ENCODE peak calls at places on chromosomes 11 and 22, in eight cellular contexts. X is IMR-90, Q is HFFc6, H is lower lobe of right lung, W is OCI-LY7, G is H1, C is AG09309, P is mucosa of descending colon. B is an unnamed sample.
A peak's percentile ranks its signal among the peaks of the same experiment; 100 is the strongest.

GRCh38 chr22:49514211-49514610 is 313.5 kb downstream of the BRD1 start:
- DNase-seq in X (no peak), Q (no peak), H (no peak), W (no peak), G (no peak), C (no peak), P (no peak), B (no peak)

GRCh38 chr22:28835630-28836189 is 35.3 kb upstream of the XBP1 start:
- DNase-seq in X (no peak), Q (no peak), H (no peak), W (no peak), G (no peak), C (no peak), P (no peak), B (no peak)

GRCh38 chr22:35740616-35741015 is 22.9 kb downstream of the APOL5 start:
- DNase-seq in X (no peak), Q (no peak), H (no peak), W (no peak), G (no peak), C (no peak), P (no peak), B (no peak)

GRCh38 chr11:33636104-33636503 is 64.5 kb downstream of the C11orf91 start:
- DNase-seq in X (no peak), Q (peak; percentile 57), H (peak; percentile 56), W (no peak), G (no peak), C (peak; percentile 60), P (no peak), B (no peak)

GRCh38 chr11:19237813-19238212 is 2.9 kb downstream of the E2F8 start:
- DNase-seq in X (no peak), Q (no peak), H (no peak), W (no peak), G (no peak), C (no peak), P (peak; percentile 50), B (no peak)

GRCh38 chr11:67029146-67029545 is 6.2 kb downstream of the SYT12 start:
- DNase-seq in X (peak; percentile 31), Q (no peak), H (no peak), W (no peak), G (no peak), C (no peak), P (no peak), B (no peak)

GRCh38 chr11:122342089-122342749 is 226.2 kb upstream of the BLID start:
- DNase-seq in X (peak; percentile 25), Q (no peak), H (no peak), W (no peak), G (no peak), C (no peak), P (no peak), B (no peak)

GRCh38 chr11:109439684-109440083 is 17.7 kb downstream of the C11orf87 start:
- DNase-seq in X (no peak), Q (no peak), H (no peak), W (no peak), G (no peak), C (no peak), P (no peak), B (no peak)

GRCh38 chr11:57426754-57427691 is at the start of gene SLC43A3:
- DNase-seq in X (peak; percentile 82), Q (peak; percentile 75), H (peak; percentile 80), W (peak; percentile 75), G (peak; percentile 23), C (peak; percentile 75), P (peak; percentile 78), B (peak; percentile 79)

GRCh38 chr11:80593981-80594380 is 1153.2 kb upstream of the TENM4 start:
- DNase-seq in X (peak; percentile 44), Q (no peak), H (no peak), W (no peak), G (no peak), C (no peak), P (no peak), B (no peak)

GRCh38 chr11:95108159-95108611 is 18.5 kb downstream of the ENDOD1 start:
- DNase-seq in X (peak; percentile 34), Q (no peak), H (no peak), W (no peak), G (no peak), C (no peak), P (peak; percentile 38), B (no peak)

DNA sequence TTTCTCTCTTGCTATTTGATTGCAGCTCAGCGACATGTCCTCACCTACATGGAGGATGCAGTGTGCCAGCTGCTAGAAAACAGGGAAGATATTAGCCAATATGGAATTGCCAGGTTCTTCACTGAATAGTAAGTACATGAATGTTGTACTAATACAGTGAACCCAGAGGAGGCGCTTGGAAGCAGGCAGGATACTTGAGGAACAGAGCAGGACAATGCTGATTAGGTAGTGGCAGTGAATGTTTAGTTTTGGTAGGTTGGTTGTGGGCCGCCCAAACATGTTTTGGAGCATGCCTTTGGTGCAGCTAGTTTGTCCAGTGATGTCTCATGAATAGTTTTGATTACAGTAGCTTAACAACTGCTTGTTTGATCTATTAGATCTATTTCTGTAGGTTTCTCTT is 50.6 kb downstream of the CSTPP1 start:
- DNase-seq in X (no peak), Q (no peak), H (no peak), W (no peak), G (no peak), C (no peak), P (no peak), B (no peak)
- TF ChIP-seq CTCF in X (no peak), Q (no peak), H (no peak), W (no peak), G (no peak), C (no peak), P (no peak), B (no peak)

GRCh38 chr22:23125512-23126103 is 16.2 kb downstream of the RSPH14 start:
- DNase-seq in X (no peak), Q (no peak), H (no peak), W (no peak), G (no peak), C (no peak), P (no peak), B (no peak)

GRCh38 chr22:23124611-23125511 is 16.9 kb downstream of the RSPH14 start:
- DNase-seq in X (no peak), Q (no peak), H (no peak), W (no peak), G (no peak), C (no peak), P (no peak), B (no peak)

GRCh38 chr22:23127055-23127756 is 14.6 kb downstream of the RSPH14 start:
- DNase-seq in X (no peak), Q (no peak), H (no peak), W (no peak), G (no peak), C (no peak), P (no peak), B (no peak)

GRCh38 chr22:23127788-23128187 is 14.0 kb downstream of the RSPH14 start:
- DNase-seq in X (no peak), Q (no peak), H (no peak), W (no peak), G (no peak), C (no peak), P (no peak), B (no peak)

DNA sequence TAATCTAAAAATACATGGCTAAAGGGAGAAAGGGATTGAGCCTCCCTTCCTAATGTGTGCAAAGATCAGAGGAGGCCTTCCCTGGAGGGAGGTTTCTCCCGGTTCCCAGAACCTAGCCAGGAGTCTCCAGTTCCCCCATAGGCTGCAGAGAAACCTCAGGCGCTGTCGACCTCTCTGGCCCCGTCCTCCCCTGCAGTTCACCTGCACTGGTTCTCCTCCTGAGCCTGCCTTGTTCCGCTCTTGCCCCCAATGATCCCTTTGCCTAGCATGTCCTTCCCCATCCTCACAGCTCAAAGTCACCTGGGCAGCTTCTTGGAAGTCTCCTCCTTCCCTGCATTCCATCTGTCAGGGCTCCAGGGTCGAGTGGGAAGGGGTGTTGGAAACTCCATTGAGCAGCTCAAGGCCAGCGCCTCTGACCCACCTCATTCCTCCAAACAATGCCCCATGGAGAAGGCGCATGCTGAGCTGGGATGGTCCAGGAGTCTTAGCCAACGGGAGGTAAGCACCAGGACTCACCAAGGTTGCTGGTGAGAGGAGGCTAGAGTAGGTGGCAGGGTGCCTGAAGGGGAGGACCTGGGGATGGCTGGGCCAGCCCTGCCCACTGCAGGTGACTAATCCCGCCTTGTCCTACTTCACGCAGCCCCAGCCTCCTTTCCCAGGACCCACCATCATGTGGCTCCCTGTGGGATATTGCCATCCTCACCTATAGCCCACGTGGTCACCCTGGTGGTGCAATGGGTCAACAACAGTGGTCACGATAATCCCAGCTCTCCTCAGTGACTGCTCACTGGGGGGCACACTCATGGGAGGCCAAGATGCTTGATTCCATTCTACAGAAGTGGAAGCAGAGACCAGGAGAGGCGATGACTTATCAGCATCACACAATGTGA is 15.4 kb downstream of the RSPH14 start:
- DNase-seq in X (no peak), Q (no peak), H (no peak), W (no peak), G (no peak), C (no peak), P (no peak), B (no peak)
- TF ChIP-seq CTCF in X (no peak), Q (no peak), H (no peak), W (no peak), G (no peak), C (no peak), P (no peak), B (no peak)

DNA sequence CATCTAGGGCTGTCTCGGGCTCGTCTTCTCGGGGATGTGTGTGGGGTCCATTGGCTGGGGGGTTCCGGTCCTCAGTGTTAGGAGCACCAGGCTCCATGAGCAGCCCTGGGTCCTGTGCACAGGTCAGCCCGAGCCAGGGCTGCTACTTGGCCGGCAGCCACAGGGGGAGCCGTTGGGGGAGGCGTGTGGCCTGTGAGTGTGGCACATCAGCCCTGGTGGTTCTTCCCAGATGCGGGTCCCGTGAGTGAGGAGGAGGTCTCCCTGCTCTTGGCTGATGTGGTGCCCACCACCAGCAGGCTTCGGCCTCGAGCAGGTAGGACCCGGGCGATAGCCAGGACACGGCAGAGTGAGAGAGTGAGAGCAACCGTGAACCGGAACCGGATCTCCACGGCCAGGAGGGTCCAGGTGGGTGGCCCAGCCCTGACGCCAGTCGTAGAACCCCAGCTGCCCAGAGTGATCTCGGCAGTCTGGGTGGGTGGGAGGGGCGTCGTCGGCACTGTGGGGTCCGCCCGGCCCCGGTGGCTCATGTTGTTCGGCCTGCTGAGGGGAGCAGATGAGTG is 18.5 kb downstream of the IRF7 start:
- DNase-seq in X (no peak), Q (no peak), H (no peak), W (no peak), G (no peak), C (no peak), P (no peak), B (no peak)
- TF ChIP-seq CTCF in X (no peak), Q (peak; percentile 31), H (no peak), W (peak; percentile 48), G (peak; percentile 83), C (peak; percentile 4), P (no peak), B (peak; percentile 41)

DNA sequence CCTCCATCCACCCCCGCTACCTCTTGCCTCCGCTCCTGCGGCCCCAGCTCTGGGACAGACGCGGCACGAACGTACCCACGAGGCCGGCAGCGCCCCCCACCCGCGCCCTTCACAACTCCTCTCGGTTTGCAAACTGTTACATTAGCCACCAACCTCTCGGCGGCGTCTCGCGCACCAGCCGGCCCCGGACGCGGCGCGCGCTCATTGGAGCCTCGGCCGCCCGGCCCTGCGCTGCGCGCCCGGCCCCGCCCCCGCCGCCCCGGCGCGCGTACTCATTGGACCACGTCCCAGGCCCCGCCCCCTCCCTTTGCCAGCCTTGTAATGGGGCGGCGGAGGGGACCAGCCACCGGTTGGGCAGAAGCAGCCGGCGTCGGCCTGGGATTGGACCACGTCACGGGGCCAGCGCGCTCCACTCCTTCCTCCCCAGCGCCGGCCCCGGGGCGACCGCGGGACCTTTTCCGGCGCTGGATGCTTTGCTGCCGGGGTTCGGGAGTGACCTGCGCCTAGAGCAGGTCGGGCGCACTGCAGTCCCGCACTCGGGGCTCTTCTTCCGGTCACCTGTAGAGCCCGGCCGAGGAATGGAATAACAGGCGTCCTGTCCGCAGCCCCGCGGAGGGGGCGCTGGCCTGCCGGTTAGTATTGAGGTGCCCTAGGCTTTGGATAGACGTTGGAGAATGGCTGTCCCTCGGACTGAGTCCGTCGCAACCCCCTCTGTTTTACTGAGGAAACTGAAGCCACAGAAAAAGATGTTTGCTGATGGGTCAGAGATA is at the start of gene HYOU1:
- DNase-seq in X (peak; percentile 93), Q (peak; percentile 93), H (peak; percentile 99), W (peak; percentile 99), G (peak; percentile 87), C (peak; percentile 72), P (peak; percentile 99), B (peak; percentile 99)
- TF ChIP-seq CTCF in X (peak; percentile 22), Q (peak; percentile 34), H (peak; percentile 28), W (peak; percentile 50), G (peak; percentile 40), C (no peak), P (no peak), B (peak; percentile 39)